ENCODE peak calls at places on chromosomes 5 and 9, in ten cellular contexts. One of them, this sample, is unnamed.
A peak's percentile ranks its signal among the peaks of the same experiment; 100 is the strongest.

GRCh38 chr5:87243161-87243877 is 24.4 kb upstream of the RASA1 start:
- DNase-seq in foreskin keratinocyte: peak; percentile 32
- DNase-seq in lower leg skin: no peak
- DNase-seq in effector memory CD4-positive, alpha-beta T cell: no peak
- DNase-seq in coronary artery: no peak
- DNase-seq in effector CD8-positive, alpha-beta T cell: no peak
- DNase-seq in stimulated activated CD8-positive, alpha-beta memory T cell treated with anti-CD3 and anti-CD28 coated beads, Interleukin-15, amount 100 ng/mL, for 1 hour: no peak
- DNase-seq in T1000: no peak
- DNase-seq in NCI-H1694 treated with DMSO at 0.1 percent for 48 hours: no peak
- DNase-seq in stimulated activated naive CD4-positive, alpha-beta T cell: no peak
- DNase-seq in this sample: no peak

GRCh38 chr9:94554439-94555331 is at the start of gene PCAT7:
- DNase-seq in foreskin keratinocyte: peak; percentile 33
- DNase-seq in lower leg skin: no peak
- DNase-seq in effector memory CD4-positive, alpha-beta T cell: no peak
- DNase-seq in coronary artery: no peak
- DNase-seq in effector CD8-positive, alpha-beta T cell: no peak
- DNase-seq in stimulated activated CD8-positive, alpha-beta memory T cell treated with anti-CD3 and anti-CD28 coated beads, Interleukin-15, amount 100 ng/mL, for 1 hour: no peak
- DNase-seq in T1000: no peak
- DNase-seq in NCI-H1694 treated with DMSO at 0.1 percent for 48 hours: peak; percentile 68
- DNase-seq in stimulated activated naive CD4-positive, alpha-beta T cell: no peak
- DNase-seq in this sample: no peak

GRCh38 chr5:10856646-10857332 is 95.8 kb upstream of the DAP start:
- DNase-seq in foreskin keratinocyte: no peak
- DNase-seq in lower leg skin: no peak
- DNase-seq in effector memory CD4-positive, alpha-beta T cell: no peak
- DNase-seq in coronary artery: no peak
- DNase-seq in effector CD8-positive, alpha-beta T cell: no peak
- DNase-seq in stimulated activated CD8-positive, alpha-beta memory T cell treated with anti-CD3 and anti-CD28 coated beads, Interleukin-15, amount 100 ng/mL, for 1 hour: no peak
- DNase-seq in T1000: no peak
- DNase-seq in NCI-H1694 treated with DMSO at 0.1 percent for 48 hours: peak; percentile 45
- DNase-seq in stimulated activated naive CD4-positive, alpha-beta T cell: no peak
- DNase-seq in this sample: peak; percentile 84

GRCh38 chr9:86614871-86615849 is 260.9 kb upstream of the TUT7 start:
- DNase-seq in foreskin keratinocyte: peak; percentile 56
- DNase-seq in lower leg skin: no peak
- DNase-seq in effector memory CD4-positive, alpha-beta T cell: no peak
- DNase-seq in coronary artery: no peak
- DNase-seq in effector CD8-positive, alpha-beta T cell: no peak
- DNase-seq in stimulated activated CD8-positive, alpha-beta memory T cell treated with anti-CD3 and anti-CD28 coated beads, Interleukin-15, amount 100 ng/mL, for 1 hour: no peak
- DNase-seq in T1000: no peak
- DNase-seq in NCI-H1694 treated with DMSO at 0.1 percent for 48 hours: no peak
- DNase-seq in stimulated activated naive CD4-positive, alpha-beta T cell: no peak
- DNase-seq in this sample: no peak

GRCh38 chr9:101530076-101530711 is 3.5 kb upstream of the RNF20 start:
- DNase-seq in foreskin keratinocyte: peak; percentile 25
- DNase-seq in lower leg skin: peak; percentile 75
- DNase-seq in effector memory CD4-positive, alpha-beta T cell: peak; percentile 49
- DNase-seq in coronary artery: no peak
- DNase-seq in effector CD8-positive, alpha-beta T cell: peak; percentile 41
- DNase-seq in stimulated activated CD8-positive, alpha-beta memory T cell treated with anti-CD3 and anti-CD28 coated beads, Interleukin-15, amount 100 ng/mL, for 1 hour: peak; percentile 33
- DNase-seq in T1000: peak; percentile 29
- DNase-seq in NCI-H1694 treated with DMSO at 0.1 percent for 48 hours: peak; percentile 63
- DNase-seq in stimulated activated naive CD4-positive, alpha-beta T cell: peak; percentile 33
- DNase-seq in this sample: peak; percentile 70

GRCh38 chr5:151926186-151926585 is 1.5 kb upstream of the GLRA1 start:
- DNase-seq in foreskin keratinocyte: no peak
- DNase-seq in lower leg skin: no peak
- DNase-seq in effector memory CD4-positive, alpha-beta T cell: no peak
- DNase-seq in coronary artery: no peak
- DNase-seq in effector CD8-positive, alpha-beta T cell: no peak
- DNase-seq in stimulated activated CD8-positive, alpha-beta memory T cell treated with anti-CD3 and anti-CD28 coated beads, Interleukin-15, amount 100 ng/mL, for 1 hour: no peak
- DNase-seq in T1000: no peak
- DNase-seq in NCI-H1694 treated with DMSO at 0.1 percent for 48 hours: no peak
- DNase-seq in stimulated activated naive CD4-positive, alpha-beta T cell: no peak
- DNase-seq in this sample: no peak

GRCh38 chr5:120463991-120464626 is at the start of gene PRR16:
- DNase-seq in foreskin keratinocyte: no peak
- DNase-seq in lower leg skin: no peak
- DNase-seq in effector memory CD4-positive, alpha-beta T cell: no peak
- DNase-seq in coronary artery: peak; percentile 75
- DNase-seq in effector CD8-positive, alpha-beta T cell: no peak
- DNase-seq in stimulated activated CD8-positive, alpha-beta memory T cell treated with anti-CD3 and anti-CD28 coated beads, Interleukin-15, amount 100 ng/mL, for 1 hour: no peak
- DNase-seq in T1000: peak; percentile 59
- DNase-seq in NCI-H1694 treated with DMSO at 0.1 percent for 48 hours: peak; percentile 4
- DNase-seq in stimulated activated naive CD4-positive, alpha-beta T cell: no peak
- DNase-seq in this sample: peak; percentile 47

GRCh38 chr9:134216961-134217360 is 52.6 kb upstream of the RNU6ATAC start:
- DNase-seq in foreskin keratinocyte: no peak
- DNase-seq in lower leg skin: no peak
- DNase-seq in effector memory CD4-positive, alpha-beta T cell: no peak
- DNase-seq in coronary artery: no peak
- DNase-seq in effector CD8-positive, alpha-beta T cell: no peak
- DNase-seq in stimulated activated CD8-positive, alpha-beta memory T cell treated with anti-CD3 and anti-CD28 coated beads, Interleukin-15, amount 100 ng/mL, for 1 hour: no peak
- DNase-seq in T1000: no peak
- DNase-seq in NCI-H1694 treated with DMSO at 0.1 percent for 48 hours: no peak
- DNase-seq in stimulated activated naive CD4-positive, alpha-beta T cell: no peak
- DNase-seq in this sample: no peak

GRCh38 chr5:51383494-51384081 is 340 bp downstream of the ISL1 start:
- DNase-seq in foreskin keratinocyte: peak; percentile 63
- DNase-seq in lower leg skin: no peak
- DNase-seq in effector memory CD4-positive, alpha-beta T cell: no peak
- DNase-seq in coronary artery: no peak
- DNase-seq in effector CD8-positive, alpha-beta T cell: no peak
- DNase-seq in stimulated activated CD8-positive, alpha-beta memory T cell treated with anti-CD3 and anti-CD28 coated beads, Interleukin-15, amount 100 ng/mL, for 1 hour: no peak
- DNase-seq in T1000: no peak
- DNase-seq in NCI-H1694 treated with DMSO at 0.1 percent for 48 hours: no peak
- DNase-seq in stimulated activated naive CD4-positive, alpha-beta T cell: no peak
- DNase-seq in this sample: no peak

GRCh38 chr9:37908698-37909186 is 4.8 kb upstream of the SLC25A51 start:
- DNase-seq in foreskin keratinocyte: no peak
- DNase-seq in lower leg skin: no peak
- DNase-seq in effector memory CD4-positive, alpha-beta T cell: no peak
- DNase-seq in coronary artery: peak; percentile 64
- DNase-seq in effector CD8-positive, alpha-beta T cell: no peak
- DNase-seq in stimulated activated CD8-positive, alpha-beta memory T cell treated with anti-CD3 and anti-CD28 coated beads, Interleukin-15, amount 100 ng/mL, for 1 hour: no peak
- DNase-seq in T1000: no peak
- DNase-seq in NCI-H1694 treated with DMSO at 0.1 percent for 48 hours: no peak
- DNase-seq in stimulated activated naive CD4-positive, alpha-beta T cell: no peak
- DNase-seq in this sample: no peak